ENCODE peak calls at places on chromosomes 5 and 9, in six cellular contexts. X, I, O, J, Z and Q are unnamed samples.

GRCh38 chr5:177434437-177434836 is 8.0 kb downstream of the GRK6 start:
- DNase-seq in X (no peak), O (no peak), J (no peak), Z (no peak), I (no peak), Q (no peak)

GRCh38 chr5:145918397-145918796 is 18.0 kb upstream of the SH3RF2 start:
- DNase-seq in O (no peak), I (no peak), X (no peak), Z (no peak), J (no peak), Q (no peak)

GRCh38 chr9:3006917-3007316 is 163.0 kb upstream of the PUM3 start:
- DNase-seq in O (no peak), J (no peak), I (no peak), Z (no peak), X (no peak), Q (no peak)

GRCh38 chr9:29211681-29212589 is 1638.7 kb upstream of the C9orf72 start:
- DNase-seq in Z (no peak), O (peak; percentile 39), I (peak; percentile 28), X (peak; percentile 64), J (peak; percentile 72), Q (no peak)

GRCh38 chr9:70120834-70121510 is 77.3 kb downstream of the MAMDC2 start:
- DNase-seq in X (peak; percentile 43), I (no peak), O (peak; percentile 90), Z (peak; percentile 50), J (peak; percentile 62), Q (peak; percentile 88)

GRCh38 chr9:133957328-133957727 is 34.8 kb downstream of the VAV2 start:
- DNase-seq in X (no peak), O (no peak), J (no peak), Z (no peak), I (no peak), Q (no peak)

GRCh38 chr9:114149765-114150340 is 5.5 kb upstream of the COL27A1 start:
- DNase-seq in O (no peak), X (no peak), Z (no peak), I (no peak), J (no peak), Q (no peak)

GRCh38 chr5:68345166-68345565 is 129.6 kb downstream of the PIK3R1 start:
- DNase-seq in Z (no peak), O (no peak), J (no peak), I (no peak), X (no peak), Q (no peak)

GRCh38 chr5:158802941-158803341 is 296.8 kb downstream of the EBF1 start:
- DNase-seq in I (no peak), O (no peak), Z (no peak), X (no peak), J (peak; percentile 25), Q (no peak)

GRCh38 chr5:15383469-15383868 is 116.5 kb upstream of the FBXL7 start:
- DNase-seq in Z (no peak), I (no peak), X (no peak), J (peak; percentile 32), O (peak; percentile 38), Q (no peak)
- TF ChIP-seq CTCF in Z (peak; percentile 50), I (peak; percentile 42), X (no peak), J (no peak), O (peak; percentile 47), Q (peak; percentile 73)

GRCh38 chr5:152164860-152165259 is 240.2 kb upstream of the GLRA1 start:
- DNase-seq in O (no peak), X (no peak), I (no peak), J (no peak), Z (no peak), Q (no peak)
- TF ChIP-seq CTCF in O (no peak), X (no peak), I (no peak), J (no peak), Z (no peak), Q (no peak)

GRCh38 chr5:167573274-167574127 is 717.9 kb upstream of the WWC1 start:
- DNase-seq in J (peak; percentile 45), Z (no peak), O (peak; percentile 55), I (no peak), X (peak; percentile 58), Q (no peak)
- TF ChIP-seq CTCF in J (no peak), Z (no peak), O (peak; percentile 14), I (no peak), X (no peak), Q (peak; percentile 22)

GRCh38 chr9:83622433-83622813 is 520 bp upstream of the IDNK start:
- DNase-seq in I (no peak), Z (no peak), O (no peak), X (peak; percentile 5), J (no peak), Q (no peak)

GRCh38 chr9:83617299-83617698 is 5.6 kb upstream of the IDNK start:
- DNase-seq in I (no peak), O (no peak), X (no peak), Z (no peak), J (no peak), Q (no peak)

GRCh38 chr9:83623634-83623991 is 670 bp downstream of the IDNK start:
- DNase-seq in J (no peak), I (no peak), Z (peak; percentile 34), O (no peak), X (no peak), Q (no peak)

GRCh38 chr9:83622814-83623633 is at the start of gene IDNK:
- DNase-seq in X (peak; percentile 53), J (peak; percentile 78), Z (no peak), I (peak; percentile 50), O (peak; percentile 36), Q (peak; percentile 88)

GRCh38 chr9:83620841-83621636 is 1.9 kb upstream of the IDNK start:
- DNase-seq in Z (no peak), O (peak; percentile 69), X (peak; percentile 37), I (no peak), J (peak; percentile 44), Q (no peak)
- TF ChIP-seq CTCF in Z (peak; percentile 67), O (peak; percentile 83), X (no peak), I (peak; percentile 72), J (no peak), Q (peak; percentile 67)

GRCh38 chr5:41967401-41967800 is 42.3 kb downstream of the FBXO4 start:
- DNase-seq in I (no peak), O (no peak), J (no peak), X (no peak), Z (peak; percentile 26), Q (no peak)

GRCh38 chr5:41966706-41967105 is 41.6 kb downstream of the FBXO4 start:
- DNase-seq in X (no peak), O (no peak), Z (no peak), J (no peak), I (no peak), Q (no peak)

GRCh38 chr5:41973887-41974286 is 48.8 kb downstream of the FBXO4 start:
- DNase-seq in Z (no peak), O (no peak), X (no peak), I (no peak), J (no peak), Q (no peak)

GRCh38 chr5:41973087-41973486 is 48.0 kb downstream of the FBXO4 start:
- DNase-seq in J (no peak), O (no peak), Z (no peak), I (no peak), X (no peak), Q (no peak)

DNA sequence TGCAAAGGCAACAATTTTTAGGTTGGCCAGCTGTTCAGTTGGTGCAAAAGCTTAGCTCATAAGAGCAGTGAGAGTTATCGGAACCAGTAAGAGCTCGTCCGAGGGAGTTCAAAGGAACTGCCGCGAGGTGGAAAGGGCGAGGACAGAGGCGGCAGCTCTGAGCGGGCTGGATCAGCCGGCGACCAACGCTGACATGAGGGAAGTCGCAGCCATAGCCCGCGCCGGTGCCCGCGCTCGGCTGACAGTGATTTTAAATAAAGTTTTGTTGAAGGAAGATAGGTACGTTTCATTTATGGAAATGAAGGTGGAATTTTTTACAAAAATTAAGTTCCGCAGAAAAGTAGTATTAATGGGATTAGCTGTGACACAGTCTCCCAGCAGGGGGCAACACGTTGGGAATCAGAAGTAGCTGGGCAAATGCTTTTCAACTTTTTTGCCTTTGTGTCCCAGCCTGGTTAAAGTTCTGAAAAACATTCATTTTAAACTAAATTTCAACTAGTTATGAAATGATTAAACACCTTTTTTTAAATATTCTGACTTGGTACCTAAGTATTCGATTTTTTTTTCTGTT is 43.2 kb downstream of the FBXO4 start:
- DNase-seq in X (no peak), I (no peak), O (no peak), J (peak; percentile 13), Z (peak; percentile 30), Q (no peak)
- TF ChIP-seq CTCF in X (no peak), I (no peak), O (peak; percentile 31), J (no peak), Z (no peak), Q (no peak)

DNA sequence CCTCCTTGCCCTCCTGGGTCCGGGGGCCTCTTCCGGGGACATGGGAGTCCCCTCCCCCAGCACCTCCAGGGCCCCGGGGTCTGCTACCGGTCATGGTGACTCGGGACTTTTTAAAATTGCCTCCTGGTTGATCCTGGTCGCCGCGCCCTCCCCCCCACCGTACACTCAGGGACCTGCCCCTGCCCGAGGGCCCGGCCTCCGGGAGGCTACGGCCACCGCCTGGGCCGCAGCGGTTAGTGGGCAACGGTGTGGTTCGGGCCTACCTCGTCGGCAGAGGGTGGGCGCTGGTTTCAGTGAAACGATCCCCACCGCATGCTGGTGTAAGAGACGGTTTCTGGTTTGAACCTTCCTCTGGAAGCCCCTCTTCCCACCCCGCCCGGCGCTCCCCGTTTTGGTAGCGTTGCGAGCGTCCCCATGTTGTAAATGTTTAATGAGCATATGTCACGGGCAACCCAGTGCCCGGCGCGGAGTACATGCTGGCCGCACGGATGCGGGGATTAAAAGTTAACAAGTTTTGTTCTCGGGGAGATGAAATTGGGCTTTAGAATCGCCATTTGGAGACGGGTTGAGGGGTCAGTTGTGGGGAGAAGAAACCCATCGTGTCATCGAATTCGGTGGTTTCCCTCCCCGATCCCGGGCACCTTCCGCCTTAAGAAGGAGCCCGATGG is 1.2 kb downstream of the LARP1 start:
- DNase-seq in Z (no peak), X (peak; percentile 67), J (peak; percentile 41), I (peak; percentile 22), O (no peak), Q (no peak)
- TF ChIP-seq CTCF in Z (no peak), X (no peak), J (no peak), I (no peak), O (no peak), Q (no peak)